ENCODE peak calls at places on chromosome 19, in six cellular contexts. S is trophoblast cell, T is neuronal stem cell, I is IMR-90, N is mesendoderm, X is H1. G is an unnamed sample.

GRCh38 chr19:3189702-3190469 is 4.2 kb downstream of the NCLN start:
- DNase-seq in S (no peak), T (no peak), I (no peak), N (no peak), X (no peak), G (no peak)

GRCh38 chr19:54325194-54325621 is 12.2 kb upstream of the LILRA5 start:
- DNase-seq in S (peak; percentile 24), T (peak; percentile 40), I (peak; percentile 8), N (peak; percentile 55), X (no peak), G (no peak)

GRCh38 chr19:54469496-54469934 is 3.6 kb downstream of the CDC42EP5 start:
- DNase-seq in S (no peak), T (no peak), I (no peak), N (no peak), X (no peak), G (no peak)

GRCh38 chr19:41341669-41342490 is 11.8 kb downstream of the TGFB1 start:
- DNase-seq in S (peak; percentile 67), T (no peak), I (no peak), N (no peak), X (no peak), G (no peak)

GRCh38 chr19:47839411-47839810 is 17.7 kb downstream of the CRX start:
- DNase-seq in S (no peak), T (no peak), I (no peak), N (no peak), X (no peak), G (no peak)

GRCh38 chr19:2077398-2077797 is 18.7 kb downstream of the MOB3A start:
- DNase-seq in S (no peak), T (no peak), I (no peak), N (no peak), X (no peak), G (no peak)

GRCh38 chr19:14430712-14431111 is 2.4 kb upstream of the PKN1 start:
- DNase-seq in S (no peak), T (no peak), I (no peak), N (no peak), X (no peak), G (no peak)

GRCh38 chr19:48793271-48793670 is 17.6 kb downstream of the BCAT2 start:
- DNase-seq in S (no peak), T (no peak), I (no peak), N (no peak), X (no peak), G (no peak)

GRCh38 chr19:29565171-29565570 is 39.4 kb downstream of the VSTM2B start:
- DNase-seq in S (no peak), T (no peak), I (no peak), N (no peak), X (no peak), G (no peak)

GRCh38 chr19:16139752-16140151 is 3.7 kb upstream of the HSH2D start:
- DNase-seq in S (no peak), T (no peak), I (no peak), N (no peak), X (no peak), G (no peak)

GRCh38 chr19:53333466-53334449 is at the start of gene ZNF845:
- DNase-seq in S (peak; percentile 90), T (peak; percentile 91), I (peak; percentile 89), N (peak; percentile 96), X (peak; percentile 79), G (peak; percentile 90)

GRCh38 chr19:2166741-2167738 is 3.3 kb downstream of the DOT1L start:
- DNase-seq in S (peak; percentile 70), T (no peak), I (peak; percentile 67), N (no peak), X (no peak), G (no peak)

GRCh38 chr19:18763674-18764590 is 27.2 kb downstream of the COMP start:
- DNase-seq in S (no peak), T (no peak), I (peak; percentile 27), N (no peak), X (no peak), G (no peak)

GRCh38 chr19:41530761-41531301 is 45.1 kb upstream of the CEACAM21 start:
- DNase-seq in S (no peak), T (no peak), I (no peak), N (no peak), X (no peak), G (peak; percentile 10)

GRCh38 chr19:46975918-46976782 is 43.5 kb upstream of the NPAS1 start:
- DNase-seq in S (peak; percentile 36), T (peak; percentile 59), I (peak; percentile 93), N (peak; percentile 97), X (peak; percentile 59), G (peak; percentile 91)

GRCh38 chr19:889662-890295 is 3.2 kb downstream of the MED16 start:
- DNase-seq in S (no peak), T (no peak), I (no peak), N (no peak), X (no peak), G (no peak)

GRCh38 chr19:38229585-38230073 is 5.6 kb upstream of the DPF1 start:
- DNase-seq in S (no peak), T (peak; percentile 75), I (peak; percentile 91), N (peak; percentile 51), X (no peak), G (peak; percentile 83)

GRCh38 chr19:33430674-33431277 is 57.3 kb downstream of the CEBPG start:
- DNase-seq in S (peak; percentile 67), T (peak; percentile 59), I (peak; percentile 61), N (peak; percentile 66), X (peak; percentile 39), G (peak; percentile 62)

GRCh38 chr19:29380581-29380980 is 145.2 kb upstream of the VSTM2B start:
- DNase-seq in S (no peak), T (no peak), I (no peak), N (no peak), X (no peak), G (no peak)

GRCh38 chr19:49921871-49922755 is 6.9 kb upstream of the ATF5 start:
- DNase-seq in S (no peak), T (no peak), I (peak; percentile 81), N (no peak), X (no peak), G (peak; percentile 86)

GRCh38 chr19:43332058-43332922 is 21.2 kb upstream of the CD177 start:
- DNase-seq in S (no peak), T (no peak), I (no peak), N (no peak), X (no peak), G (no peak)
- H4K8ac ChIP-seq in S (no peak overlapping the region), T (no peak overlapping the region), I (no peak overlapping the region), N (no peak overlapping the region), X (no peak overlapping the region), G (no peak overlapping the region)

GRCh38 chr19:4911786-4912672 is 2.7 kb downstream of the UHRF1 start:
- DNase-seq in S (peak; percentile 87), T (no peak), I (peak; percentile 100), N (peak; percentile 86), X (peak; percentile 49), G (peak; percentile 99)

GRCh38 chr19:4911314-4911713 is 2.0 kb downstream of the UHRF1 start:
- DNase-seq in S (no peak), T (no peak), I (peak; percentile 25), N (no peak), X (no peak), G (peak; percentile 42)

GRCh38 chr19:4913996-4914735 is 4.9 kb downstream of the UHRF1 start:
- DNase-seq in S (no peak), T (no peak), I (peak; percentile 18), N (peak; percentile 51), X (no peak), G (peak; percentile 32)

GRCh38 chr19:4914736-4915501 is 5.6 kb downstream of the UHRF1 start:
- DNase-seq in S (peak; percentile 27), T (no peak), I (peak; percentile 69), N (peak; percentile 40), X (no peak), G (peak; percentile 82)

DNA sequence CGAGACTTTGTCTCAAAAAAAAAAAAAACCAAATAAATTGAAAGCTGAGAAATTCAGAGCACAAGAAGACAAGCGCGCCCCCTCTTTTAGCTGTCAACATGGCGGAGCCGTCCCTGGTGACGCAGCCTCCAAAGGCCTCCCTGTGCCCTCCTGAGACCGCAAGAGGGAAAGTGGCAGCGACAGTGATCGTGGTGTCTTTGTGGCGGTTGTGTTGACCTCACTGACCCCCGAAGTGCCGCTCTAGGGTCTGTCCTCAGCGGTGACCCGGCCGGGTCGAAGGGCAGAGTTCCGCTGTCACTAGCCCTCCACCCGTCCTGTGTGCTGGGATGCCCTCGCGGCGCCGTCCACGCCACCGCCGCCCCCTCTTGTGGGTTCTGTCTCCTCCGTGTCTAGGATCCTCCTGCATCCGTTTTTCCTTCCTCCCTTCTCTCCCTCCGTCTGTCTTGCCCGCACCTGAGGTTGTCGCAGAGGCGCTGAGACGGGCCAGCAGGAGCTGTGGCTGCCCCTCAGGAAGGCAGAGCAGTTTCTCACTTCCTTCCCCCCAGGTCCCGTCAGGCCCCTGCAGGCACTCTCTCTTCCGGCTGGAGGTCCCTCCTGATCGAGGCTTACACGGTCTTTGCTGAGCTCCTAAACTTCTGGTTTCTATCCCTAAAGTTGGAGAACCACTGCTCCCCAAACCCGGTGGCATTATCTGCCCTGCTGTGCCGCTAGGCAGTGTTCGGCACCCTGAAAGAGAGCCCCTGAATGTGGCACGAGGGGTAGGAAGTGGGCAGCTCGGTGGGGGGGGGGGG is 7.2 kb downstream of the UHRF1 start:
- DNase-seq in S (no peak), T (no peak), I (no peak), N (no peak), X (no peak), G (no peak)
- H3K4me3 ChIP-seq in S (no peak overlapping the region), T (no peak overlapping the region), I (no peak overlapping the region), N (no peak overlapping the region), X (no peak overlapping the region), G (no peak overlapping the region)

DNA sequence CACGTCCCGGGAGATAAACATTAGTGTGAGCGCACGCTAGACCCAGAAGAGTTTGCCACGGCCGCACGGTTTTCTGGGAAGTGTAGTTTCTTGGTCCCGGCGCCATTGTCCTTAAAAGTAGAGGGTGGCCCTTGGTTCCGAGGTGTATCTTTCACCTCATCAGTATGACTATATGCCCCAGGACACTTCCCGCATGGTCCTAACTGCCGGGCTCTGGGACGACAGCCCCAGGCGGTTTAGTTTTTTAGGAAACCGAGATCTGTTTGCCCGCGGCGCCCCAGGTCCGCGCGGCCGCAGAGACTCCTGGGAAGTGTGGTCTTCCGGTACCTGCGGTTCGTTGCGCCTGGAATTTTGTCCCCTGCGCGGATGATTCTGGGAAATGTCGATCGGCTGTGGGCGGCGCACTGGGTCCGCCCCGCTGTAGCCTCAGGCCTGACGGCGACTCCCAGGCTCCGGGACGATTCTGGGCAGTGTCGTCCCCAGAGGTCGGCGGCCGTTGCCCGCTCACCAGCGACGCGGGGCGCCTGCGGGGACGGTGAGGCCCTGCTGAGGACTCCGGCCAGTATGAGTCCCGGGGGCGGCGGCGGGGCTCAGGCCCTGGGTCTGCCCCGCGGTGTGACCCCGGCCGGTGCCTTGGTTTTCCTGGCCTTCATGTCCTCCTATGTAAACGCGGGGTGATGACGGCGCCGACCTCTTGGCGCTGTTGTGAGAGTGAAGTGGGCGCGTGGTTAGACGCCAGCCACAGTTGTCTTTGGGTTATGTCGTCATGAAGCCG is at the start of gene ZNF181:
- DNase-seq in S (peak; percentile 95), T (peak; percentile 87), I (peak; percentile 86), N (peak; percentile 97), X (peak; percentile 67), G (peak; percentile 95)
- H4K8ac ChIP-seq in S (peak within 1 kb of the TSS; percentile 100), T (peak within 1 kb of the TSS; percentile 57), I (peak within 1 kb of the TSS; percentile 42), N (no peak within 1 kb of the TSS), X (peak within 1 kb of the TSS; percentile 98), G (peak within 1 kb of the TSS; percentile 94)

GRCh38 chr19:21483589-21484170 is 21.7 kb upstream of the ZNF429 start:
- DNase-seq in S (peak; percentile 66), T (no peak), I (no peak), N (peak; percentile 76), X (peak; percentile 60), G (no peak)
- H3K4me3 ChIP-seq in S (no peak overlapping the region), T (peak overlapping the region; percentile 63), I (no peak overlapping the region), N (no peak overlapping the region), X (no peak overlapping the region), G (no peak overlapping the region)

G was measured in mesenchymal stem cell.